ENCODE peak calls at places on chromosomes 4 and X, in six cellular contexts. W is pancreas; G is CD8-positive, alpha-beta T cell; E is activated T-helper 1 cell treated with anti-CD3 and anti-CD28 coated beads, Interleukin-2, amount 50 U/mL, for 16 hours; A is SHP77; O is nephron progenitor cell. N is an unnamed sample.

GRCh38 chr4:37653601-37654000 is 32.6 kb downstream of the RELL1 start:
- DNase-seq in W (no peak), E (no peak), A (no peak), O (no peak), G (no peak), N (no peak)

GRCh38 chr4:185211035-185211434 is 1.6 kb downstream of the SNX25 start:
- DNase-seq in G (no peak), O (no peak), W (no peak), E (no peak), A (no peak), N (no peak)

GRCh38 chr4:6331018-6331417 is 61.4 kb downstream of the WFS1 start:
- DNase-seq in W (no peak), O (no peak), A (no peak), G (no peak), E (no peak), N (no peak)

GRCh38 chr4:156774422-156774821 is 197.2 kb downstream of the PDGFC start:
- DNase-seq in E (no peak), A (no peak), O (no peak), W (no peak), G (no peak), N (no peak)

GRCh38 chr4:81512945-81513584 is 41.4 kb upstream of the RASGEF1B start:
- DNase-seq in G (no peak), E (no peak), W (no peak), A (no peak), O (no peak), N (no peak)

GRCh38 chrX:9693307-9694001 is 72.2 kb downstream of the GPR143 start:
- DNase-seq in E (no peak), O (no peak), W (no peak), G (no peak), A (no peak), N (no peak)

GRCh38 chr4:149048451-149049143 is 606.4 kb upstream of the NR3C2 start:
- DNase-seq in O (no peak), G (no peak), A (no peak), E (no peak), W (no peak), N (no peak)

GRCh38 chrX:130778773-130779172 is 124.2 kb downstream of the ENOX2 start:
- DNase-seq in G (no peak), A (no peak), E (no peak), O (no peak), W (no peak), N (no peak)

GRCh38 chrX:46547857-46548256 is 2.6 kb upstream of the ZNF674 start:
- DNase-seq in O (no peak), A (no peak), G (no peak), E (no peak), W (no peak), N (no peak)

GRCh38 chr4:80459918-80460473 is 124.5 kb downstream of the CFAP299 start:
- DNase-seq in G (peak; percentile 20), O (no peak), E (no peak), A (no peak), W (no peak), N (no peak)

GRCh38 chr4:123616970-123617392 is 220.4 kb downstream of the SPRY1 start:
- DNase-seq in O (peak; percentile 20), G (peak; percentile 80), E (peak; percentile 6), W (peak; percentile 30), A (peak; percentile 0), N (peak; percentile 25)

GRCh38 chr4:38526412-38526811 is 137.6 kb upstream of the KLF3 start:
- DNase-seq in E (no peak), A (no peak), O (no peak), G (no peak), W (no peak), N (no peak)

GRCh38 chrX:23884427-23885024 is 23.2 kb downstream of the APOO start:
- DNase-seq in E (no peak), A (no peak), G (no peak), O (no peak), W (no peak), N (no peak)

GRCh38 chr4:37453004-37453360 is 208.4 kb downstream of the NWD2 start:
- DNase-seq in G (no peak), A (peak; percentile 41), E (no peak), W (peak; percentile 74), O (peak; percentile 40), N (peak; percentile 72)

GRCh38 chrX:119686087-119686639 is 6.8 kb downstream of the SEPTIN6 start:
- DNase-seq in A (no peak), O (peak; percentile 55), G (no peak), W (no peak), E (no peak), N (no peak)

N was measured in thyroid gland.